ENCODE peak calls at places on chromosomes 16 and 17, in four cellular contexts. X is NCI-H1417, W is GM19239, E is NCI-H2081 treated with DMSO at 0.1 percent for 48 hours. G is an unnamed sample.

GRCh38 chr16:48617711-48618148 is 7.8 kb upstream of the N4BP1 start:
- DNase-seq in W (no peak), E (peak), X (peak), G (no peak)

GRCh38 chr17:72984925-72985322 is 107.6 kb downstream of the SLC39A11 start:
- DNase-seq in E (no peak), W (no peak), X (no peak), G (no peak)

GRCh38 chr17:49696233-49696761 is 11.5 kb downstream of the SLC35B1 start:
- DNase-seq in E (no peak), X (no peak), W (no peak), G (no peak)

GRCh38 chr16:3716831-3717234 is 491 bp downstream of the TRAP1 start:
- DNase-seq in W (peak), X (peak), E (no peak), G (no peak)

GRCh38 chr16:24015923-24016322 is 180.1 kb downstream of the PRKCB start:
- DNase-seq in W (no peak), X (peak), E (no peak), G (no peak)

GRCh38 chr16:15953477-15953876 is 4.1 kb downstream of the ABCC1 start:
- DNase-seq in X (no peak), E (no peak), W (no peak), G (no peak)

GRCh38 chr17:79500738-79501533 is 109.9 kb downstream of the RBFOX3 start:
- DNase-seq in W (no peak), E (no peak), X (no peak), G (no peak)

GRCh38 chr16:80619824-80620223 is 79.0 kb downstream of the DYNLRB2 start:
- DNase-seq in X (no peak), E (no peak), W (no peak), G (no peak)

GRCh38 chr17:73304971-73305786 is 6.6 kb downstream of the CDC42EP4 start:
- DNase-seq in X (peak), E (no peak), W (no peak), G (no peak)

GRCh38 chr17:9926150-9926804 is 21.2 kb upstream of the RCVRN start:
- DNase-seq in E (no peak), X (no peak), W (no peak), G (no peak)

GRCh38 chr16:27462846-27463682 is 61.1 kb downstream of the IL21R start:
- DNase-seq in X (no peak), W (no peak), E (no peak), G (no peak)

GRCh38 chr16:4688674-4689045 is 4.7 kb upstream of the NUDT16L1 start:
- DNase-seq in E (no peak), W (no peak), X (no peak), G (no peak)

G was measured in activated T-helper 1 cell treated with Interleukin-2 at 50 U/mL for 16 hours.